ENCODE peak calls at places on chromosome 18, in six cellular contexts. X is HepG2, D is WTC11, Z is H1, W is GM12878, G is K562. T is an unnamed sample.

GRCh38 chr18:28163201-28163778 is 13.6 kb downstream of the CDH2 start:
- DNase-seq in G (no peak), D (no peak), X (no peak), W (no peak), Z (no peak), T (no peak)

GRCh38 chr18:72634500-72634899 is 90.4 kb upstream of the CBLN2 start:
- DNase-seq in G (no peak), X (no peak), D (no peak), Z (no peak), W (no peak), T (no peak)

GRCh38 chr18:50079571-50080295 is 115.2 kb downstream of the MYO5B start:
- DNase-seq in G (no peak), Z (no peak), D (no peak), X (no peak), W (no peak), T (no peak)

GRCh38 chr18:7370812-7371211 is 139.9 kb downstream of the LRRC30 start:
- DNase-seq in Z (no peak), G (no peak), X (no peak), D (no peak), W (no peak), T (no peak)

GRCh38 chr18:13392899-13393298 is 174.3 kb downstream of the LDLRAD4 start:
- DNase-seq in G (no peak), W (no peak), X (no peak), Z (no peak), D (no peak), T (no peak)

GRCh38 chr18:21057112-21057511 is 54.5 kb downstream of the ROCK1 start:
- DNase-seq in D (no peak), X (no peak), G (no peak), W (no peak), Z (no peak), T (no peak)

GRCh38 chr18:39742015-39742466 is 2176.4 kb upstream of the CELF4 start:
- DNase-seq in W (no peak), D (no peak), X (no peak), Z (no peak), G (no peak), T (no peak)

GRCh38 chr18:26909599-26910290 is 44.2 kb upstream of the AQP4 start:
- DNase-seq in G (no peak), Z (no peak), W (no peak), X (peak), D (no peak), T (peak)

GRCh38 chr18:48018806-48019295 is 88.4 kb upstream of the SMAD2 start:
- DNase-seq in G (no peak), W (no peak), X (no peak), D (peak), Z (no peak), T (no peak)

GRCh38 chr18:56124186-56124585 is 514.2 kb downstream of the TXNL1 start:
- DNase-seq in X (no peak), W (no peak), D (no peak), Z (no peak), G (no peak), T (no peak)

GRCh38 chr18:36903215-36903928 is 74.4 kb downstream of the KIAA1328 start:
- DNase-seq in G (no peak), Z (no peak), W (no peak), X (no peak), D (no peak), T (no peak)

GRCh38 chr18:14092625-14093361 is 39.4 kb downstream of the ZNF519 start:
- DNase-seq in Z (no peak), G (no peak), W (no peak), X (peak), D (no peak), T (no peak)

GRCh38 chr18:76993573-76993972 is 139.0 kb downstream of the MBP start:
- DNase-seq in D (no peak), G (no peak), W (no peak), Z (no peak), X (no peak), T (no peak)

GRCh38 chr18:28147674-28148171 is 29.2 kb downstream of the CDH2 start:
- DNase-seq in G (no peak), W (no peak), X (peak), Z (no peak), D (no peak), T (no peak)

GRCh38 chr18:48842259-48843061 is 108.3 kb downstream of the SMAD7 start:
- DNase-seq in W (no peak), Z (no peak), D (no peak), G (peak), X (no peak), T (no peak)

GRCh38 chr18:62778976-62779869 is 63.9 kb downstream of the PHLPP1 start:
- DNase-seq in G (peak), Z (no peak), D (no peak), W (no peak), X (no peak), T (peak)

GRCh38 chr18:63216911-63217311 is 102.7 kb downstream of the BCL2 start:
- DNase-seq in W (no peak), D (no peak), X (no peak), G (no peak), Z (no peak), T (no peak)

GRCh38 chr18:74513149-74513882 is 17.2 kb downstream of the CNDP2 start:
- DNase-seq in Z (no peak), X (no peak), D (no peak), G (no peak), W (no peak), T (no peak)
- TF ChIP-seq CREB1 in Z (no peak), X (no peak), D (no peak), G (no peak), W (no peak), T (no peak)

DNA sequence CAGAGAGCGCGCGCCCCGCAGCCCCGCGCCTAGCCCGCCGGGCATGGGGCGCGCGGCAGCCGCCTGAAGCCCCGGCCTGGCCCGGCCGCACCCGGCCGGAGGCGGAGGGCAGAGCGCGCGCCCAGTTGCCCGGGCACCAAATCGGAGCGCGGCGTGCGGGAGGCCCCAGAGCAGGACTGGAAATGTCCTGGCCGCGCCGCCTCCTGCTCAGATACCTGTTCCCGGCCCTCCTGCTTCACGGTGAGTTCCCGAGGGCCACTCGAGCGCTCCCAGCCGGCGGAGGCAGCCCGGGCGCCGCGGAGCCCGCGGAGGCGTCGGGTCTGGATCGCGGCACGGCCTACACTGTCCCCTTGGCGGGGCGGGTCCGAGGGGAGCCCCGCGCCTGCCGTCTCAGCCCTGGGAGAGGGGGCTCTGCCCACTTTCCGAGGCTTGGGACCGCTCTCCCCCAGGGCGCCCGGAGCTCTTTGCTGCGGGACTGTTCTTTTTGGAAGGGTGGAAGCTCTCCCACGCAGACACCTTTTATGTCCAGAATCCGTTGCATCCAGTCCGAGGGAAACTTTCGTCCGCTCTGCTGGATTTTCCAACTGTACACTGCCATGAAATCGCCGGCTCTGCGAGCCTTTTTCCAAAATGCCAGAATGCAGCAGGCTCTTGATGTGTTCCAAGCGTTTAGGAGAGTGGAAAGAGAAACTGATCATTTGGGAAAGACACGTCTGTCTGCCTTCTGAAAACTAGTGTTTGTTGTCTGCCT is 540 bp downstream of the APCDD1 start:
- DNase-seq in G (no peak), X (no peak), D (peak), Z (no peak), W (no peak), T (peak)
- TF ChIP-seq CREB1 in G (no peak), X (no peak), D (no peak), Z (no peak), W (no peak), T (no peak)

GRCh38 chr18:44545359-44545985 is 135.2 kb upstream of the SETBP1 start:
- DNase-seq in D (no peak), X (no peak), W (no peak), Z (no peak), G (no peak), T (no peak)
- TF ChIP-seq CREB1 in D (no peak), X (no peak), W (no peak), Z (no peak), G (no peak), T (no peak)

GRCh38 chr18:33755918-33756590 is 178.0 kb downstream of the ASXL3 start:
- DNase-seq in G (no peak), W (no peak), X (no peak), Z (peak), D (no peak), T (no peak)

GRCh38 chr18:33761363-33761762 is 183.3 kb downstream of the ASXL3 start:
- DNase-seq in D (no peak), G (no peak), Z (no peak), W (no peak), X (no peak), T (no peak)

GRCh38 chr18:33751613-33752221 is 173.7 kb downstream of the ASXL3 start:
- DNase-seq in Z (no peak), D (no peak), X (no peak), W (no peak), G (peak), T (peak)

GRCh38 chr18:33757037-33757436 is 179.0 kb downstream of the ASXL3 start:
- DNase-seq in W (no peak), X (no peak), G (no peak), D (no peak), Z (no peak), T (no peak)
- TF ChIP-seq CREB1 in W (no peak), X (no peak), G (no peak), D (no peak), Z (no peak), T (no peak)

GRCh38 chr18:79509536-79509930 is 113.8 kb downstream of the NFATC1 start:
- DNase-seq in X (no peak), W (no peak), D (no peak), G (no peak), Z (no peak), T (no peak)
- TF ChIP-seq CREB1 in X (no peak), W (no peak), D (no peak), G (no peak), Z (no peak), T (no peak)

DNA sequence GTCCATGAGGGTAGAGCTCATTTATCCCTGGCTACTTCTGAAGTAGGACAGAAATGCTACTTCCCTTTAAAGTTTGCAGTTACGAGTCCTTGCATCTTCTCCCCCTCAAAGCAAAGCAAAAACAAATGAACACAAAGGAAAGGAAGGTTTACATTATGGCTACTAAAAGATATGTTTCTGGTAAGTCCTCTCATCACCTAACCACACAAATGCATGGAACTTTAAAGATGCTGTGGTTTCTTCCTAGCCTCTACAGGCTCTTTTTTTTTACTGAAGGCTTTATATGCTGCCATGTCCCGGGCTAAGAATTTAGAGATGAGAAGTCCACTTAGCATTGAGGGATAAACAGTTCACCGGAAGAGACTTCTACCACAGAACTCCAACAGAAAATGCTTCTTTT is 291.2 kb downstream of the SS18 start:
- DNase-seq in G (no peak), D (no peak), X (no peak), W (no peak), Z (no peak), T (no peak)
- TF ChIP-seq CREB1 in G (no peak), D (no peak), X (no peak), W (no peak), Z (no peak), T (no peak)

GRCh38 chr18:75139226-75139911 is 69.6 kb downstream of the PTGR3 start:
- DNase-seq in X (no peak), G (no peak), W (no peak), D (no peak), Z (no peak), T (no peak)
- TF ChIP-seq CREB1 in X (no peak), G (no peak), W (no peak), D (no peak), Z (no peak), T (no peak)

DNA sequence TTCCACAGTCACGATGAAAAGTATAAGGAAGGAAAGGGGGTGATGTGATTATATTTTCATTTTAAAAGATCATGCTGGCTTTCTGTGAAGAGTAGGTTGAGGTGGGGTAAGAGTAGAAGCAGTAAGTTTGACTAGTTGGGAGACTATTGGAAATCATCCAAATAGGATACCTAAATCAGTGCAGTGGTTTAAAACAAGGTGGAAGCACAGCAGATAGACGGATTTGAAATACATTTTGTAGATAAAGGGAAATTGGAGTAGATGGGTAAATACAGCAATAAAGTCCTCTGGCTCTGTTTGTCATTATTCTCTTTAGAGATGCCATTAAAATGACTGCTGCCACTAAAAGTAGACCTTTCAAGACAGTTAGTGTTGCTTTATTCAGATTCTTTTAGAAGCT is 61.8 kb upstream of the DTNA start:
- DNase-seq in G (no peak), X (no peak), D (no peak), Z (no peak), W (no peak), T (no peak)
- TF ChIP-seq CREB1 in G (no peak), X (no peak), D (no peak), Z (no peak), W (no peak), T (no peak)

T was measured in GM23338.